ENCODE peak calls at places on chromosomes 13 and 19, in six cellular contexts. One of them, this sample, is unnamed.

GRCh38 chr19:51123381-51124186 is 1.1 kb upstream of the SIGLEC9 start:
- DNase-seq in K562: no peak
- DNase-seq in GM12891: no peak
- DNase-seq in H1: no peak
- DNase-seq in HepG2: no peak
- DNase-seq in GM12878: no peak
- DNase-seq in this sample: no peak

GRCh38 chr13:101433895-101434294 is 17.6 kb upstream of the NALCN start:
- DNase-seq in K562: no peak
- DNase-seq in GM12891: no peak
- DNase-seq in H1: no peak
- DNase-seq in HepG2: no peak
- DNase-seq in GM12878: no peak
- DNase-seq in this sample: no peak

GRCh38 chr13:25575562-25575961 is 203.8 kb downstream of the ATP8A2 start:
- DNase-seq in K562: no peak
- DNase-seq in GM12891: no peak
- DNase-seq in H1: no peak
- DNase-seq in HepG2: no peak
- DNase-seq in GM12878: no peak
- DNase-seq in this sample: no peak

GRCh38 chr19:29519146-29519545 is 6.6 kb upstream of the VSTM2B start:
- DNase-seq in K562: no peak
- DNase-seq in GM12891: no peak
- DNase-seq in H1: no peak
- DNase-seq in HepG2: no peak
- DNase-seq in GM12878: no peak
- DNase-seq in this sample: no peak

GRCh38 chr13:50366488-50367174 is 351.4 kb downstream of the KCNRG start:
- DNase-seq in K562: no peak
- DNase-seq in GM12891: no peak
- DNase-seq in H1: no peak
- DNase-seq in HepG2: no peak
- DNase-seq in GM12878: peak; percentile 79
- DNase-seq in this sample: no peak

GRCh38 chr19:7426986-7427385 is 61.8 kb downstream of the PEX11G start:
- DNase-seq in K562: no peak
- DNase-seq in GM12891: no peak
- DNase-seq in H1: no peak
- DNase-seq in HepG2: no peak
- DNase-seq in GM12878: no peak
- DNase-seq in this sample: no peak

GRCh38 chr13:76677047-76677446 is 209.2 kb downstream of the KCTD12 start:
- DNase-seq in K562: no peak
- DNase-seq in GM12891: no peak
- DNase-seq in H1: no peak
- DNase-seq in HepG2: no peak
- DNase-seq in GM12878: no peak
- DNase-seq in this sample: no peak

GRCh38 chr19:38733493-38734175 is 10.6 kb downstream of the CAPN12 start:
- DNase-seq in K562: no peak
- DNase-seq in GM12891: no peak
- DNase-seq in H1: no peak
- DNase-seq in HepG2: no peak
- DNase-seq in GM12878: no peak
- DNase-seq in this sample: no peak

GRCh38 chr13:99834246-99834645 is 137.3 kb downstream of the ZIC5 start:
- DNase-seq in K562: no peak
- DNase-seq in GM12891: no peak
- DNase-seq in H1: no peak
- DNase-seq in HepG2: no peak
- DNase-seq in GM12878: no peak
- DNase-seq in this sample: no peak

GRCh38 chr19:38245826-38246498 is 10.2 kb downstream of the PPP1R14A start:
- DNase-seq in K562: no peak
- DNase-seq in GM12891: no peak
- DNase-seq in H1: no peak
- DNase-seq in HepG2: no peak
- DNase-seq in GM12878: no peak
- DNase-seq in this sample: no peak

GRCh38 chr19:49915271-49915670 is 13.7 kb upstream of the ATF5 start:
- DNase-seq in K562: no peak
- DNase-seq in GM12891: no peak
- DNase-seq in H1: no peak
- DNase-seq in HepG2: no peak
- DNase-seq in GM12878: no peak
- DNase-seq in this sample: no peak

GRCh38 chr19:45076029-45076850 is at the start of gene ZNF296:
- DNase-seq in K562: peak; percentile 92
- DNase-seq in GM12891: peak; percentile 85
- DNase-seq in H1: no peak
- DNase-seq in HepG2: peak; percentile 75
- DNase-seq in GM12878: no peak
- DNase-seq in this sample: peak; percentile 86

GRCh38 chr19:10295305-10295846 is 5.6 kb downstream of the ICAM5 start:
- DNase-seq in K562: no peak
- DNase-seq in GM12891: peak; percentile 87
- DNase-seq in H1: no peak
- DNase-seq in HepG2: no peak
- DNase-seq in GM12878: no peak
- DNase-seq in this sample: peak; percentile 82

DNA sequence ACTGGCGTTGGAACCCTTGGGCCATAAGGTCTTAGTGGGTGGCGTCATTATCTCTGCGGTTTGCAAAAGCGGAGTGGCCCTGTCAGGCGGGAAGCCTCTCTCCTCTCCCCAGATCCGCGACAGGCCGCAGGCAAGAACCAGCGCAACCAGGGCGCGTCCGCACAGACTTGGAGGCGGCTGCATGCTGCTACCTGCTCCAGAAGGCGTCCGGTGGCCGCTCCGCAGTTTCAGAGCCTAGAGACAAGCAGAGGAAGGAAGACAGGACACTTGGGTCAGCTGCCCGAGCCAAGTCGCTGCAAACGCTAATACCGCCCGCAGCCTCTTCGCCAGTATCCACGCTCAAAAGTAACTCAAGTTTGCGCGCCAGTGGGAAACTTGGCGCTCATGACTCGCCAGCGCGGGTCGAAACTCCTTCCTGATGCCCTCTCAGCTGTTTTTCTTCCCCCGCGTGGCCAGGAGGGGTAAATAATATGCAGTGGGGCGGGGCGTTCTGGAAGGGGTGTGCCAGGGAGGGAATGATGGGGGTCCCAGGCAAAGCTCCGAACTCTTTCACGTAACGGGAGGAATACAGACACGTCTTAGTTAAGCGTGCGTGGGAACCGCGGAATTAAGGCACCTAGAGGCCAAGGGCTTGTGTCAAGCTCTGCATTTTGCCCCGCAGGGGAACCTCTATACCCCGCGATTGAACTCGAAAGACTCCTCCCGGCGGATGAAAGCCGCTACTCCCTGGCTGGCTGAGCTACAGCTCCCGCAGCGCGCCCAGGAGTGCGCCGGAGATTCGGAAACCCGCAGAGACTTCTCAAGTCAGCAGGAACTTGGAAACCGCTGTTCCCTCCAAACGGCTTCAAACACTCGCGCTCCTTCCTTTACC is at the start of gene EDNRB:
- DNase-seq in K562: no peak
- DNase-seq in GM12891: no peak
- DNase-seq in H1: peak; percentile 29
- DNase-seq in HepG2: no peak
- DNase-seq in GM12878: no peak
- DNase-seq in this sample: peak; percentile 23
- TF ChIP-seq TAF1 in K562: no peak
- TF ChIP-seq TAF1 in GM12891: no peak
- TF ChIP-seq TAF1 in H1: peak; percentile 6
- TF ChIP-seq TAF1 in HepG2: no peak
- TF ChIP-seq TAF1 in GM12878: no peak
- TF ChIP-seq TAF1 in this sample: no peak

GRCh38 chr13:109410868-109411267 is 375.5 kb downstream of the IRS2 start:
- DNase-seq in K562: no peak
- DNase-seq in GM12891: no peak
- DNase-seq in H1: no peak
- DNase-seq in HepG2: no peak
- DNase-seq in GM12878: no peak
- DNase-seq in this sample: no peak

GRCh38 chr13:109416001-109416400 is 370.4 kb downstream of the IRS2 start:
- DNase-seq in K562: no peak
- DNase-seq in GM12891: no peak
- DNase-seq in H1: no peak
- DNase-seq in HepG2: no peak
- DNase-seq in GM12878: no peak
- DNase-seq in this sample: no peak

GRCh38 chr13:109408596-109409382 is 377.6 kb downstream of the IRS2 start:
- DNase-seq in K562: no peak
- DNase-seq in GM12891: no peak
- DNase-seq in H1: no peak
- DNase-seq in HepG2: no peak
- DNase-seq in GM12878: no peak
- DNase-seq in this sample: no peak

GRCh38 chr13:109415057-109415456 is 371.3 kb downstream of the IRS2 start:
- DNase-seq in K562: no peak
- DNase-seq in GM12891: no peak
- DNase-seq in H1: no peak
- DNase-seq in HepG2: no peak
- DNase-seq in GM12878: no peak
- DNase-seq in this sample: no peak

DNA sequence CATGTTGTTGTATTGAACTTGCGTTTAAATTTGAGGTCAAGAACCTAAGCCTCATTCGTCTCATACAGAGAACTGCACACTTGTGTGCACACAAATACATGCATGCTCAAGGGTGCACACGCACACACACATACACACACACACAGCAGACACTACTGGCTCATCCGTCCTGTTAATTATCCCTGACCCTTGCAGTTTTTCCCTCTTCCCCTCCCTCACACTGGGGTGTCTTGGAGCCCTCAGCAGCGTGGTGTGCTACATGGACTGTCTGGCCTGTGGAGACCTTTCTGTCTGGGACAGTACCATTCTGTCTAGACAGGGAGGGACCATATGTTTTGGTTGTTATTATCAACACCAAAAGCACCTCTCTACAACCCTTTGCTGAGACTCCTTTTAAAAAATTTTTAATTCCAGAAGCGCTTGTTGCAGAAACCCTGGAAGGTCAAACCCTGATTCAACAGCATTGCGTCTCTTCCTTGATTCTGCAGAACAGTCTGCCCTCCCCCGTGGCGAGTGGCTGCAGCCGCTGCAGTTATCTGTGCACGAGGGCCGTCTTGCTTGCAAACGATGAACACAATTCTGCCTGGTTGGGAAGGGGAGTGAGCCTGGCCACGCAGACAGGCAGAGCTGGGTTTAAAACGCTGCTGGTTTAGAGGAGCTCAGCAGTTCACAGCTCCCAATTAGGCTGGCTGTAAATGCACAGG is 374.0 kb downstream of the IRS2 start:
- DNase-seq in K562: no peak
- DNase-seq in GM12891: no peak
- DNase-seq in H1: peak; percentile 13
- DNase-seq in HepG2: no peak
- DNase-seq in GM12878: no peak
- DNase-seq in this sample: no peak
- TF ChIP-seq POLR2A in K562: no peak
- TF ChIP-seq POLR2A in GM12891: no peak
- TF ChIP-seq POLR2A in H1: no peak
- TF ChIP-seq POLR2A in HepG2: no peak
- TF ChIP-seq POLR2A in GM12878: no peak
- TF ChIP-seq POLR2A in this sample: no peak

GRCh38 chr19:3366104-3366760 is at the start of gene NFIC:
- DNase-seq in K562: peak; percentile 92
- DNase-seq in GM12891: no peak
- DNase-seq in H1: no peak
- DNase-seq in HepG2: no peak
- DNase-seq in GM12878: no peak
- DNase-seq in this sample: peak; percentile 64
- TF ChIP-seq POLR2AphosphoS5 in K562: no peak
- TF ChIP-seq POLR2AphosphoS5 in GM12891: no peak
- TF ChIP-seq POLR2AphosphoS5 in H1: no peak
- TF ChIP-seq POLR2AphosphoS5 in HepG2: no peak
- TF ChIP-seq POLR2AphosphoS5 in GM12878: no peak
- TF ChIP-seq POLR2AphosphoS5 in this sample: no peak

GRCh38 chr13:60583196-60583908 is 186.3 kb downstream of the TDRD3 start:
- DNase-seq in K562: no peak
- DNase-seq in GM12891: no peak
- DNase-seq in H1: no peak
- DNase-seq in HepG2: peak; percentile 13
- DNase-seq in GM12878: no peak
- DNase-seq in this sample: no peak
- TF ChIP-seq TAF1 in K562: no peak
- TF ChIP-seq TAF1 in GM12891: no peak
- TF ChIP-seq TAF1 in H1: peak; percentile 12
- TF ChIP-seq TAF1 in HepG2: no peak
- TF ChIP-seq TAF1 in GM12878: no peak
- TF ChIP-seq TAF1 in this sample: no peak

GRCh38 chr19:57362997-57363705 is at the start of the genes TRAPPC2B and ZNF547:
- DNase-seq in K562: peak; percentile 79
- DNase-seq in GM12891: peak; percentile 83
- DNase-seq in H1: peak; percentile 99
- DNase-seq in HepG2: peak; percentile 99
- DNase-seq in GM12878: peak; percentile 98
- DNase-seq in this sample: peak; percentile 81
- TF ChIP-seq POLR2A in K562: peak; percentile 53
- TF ChIP-seq POLR2A in GM12891: peak; percentile 90
- TF ChIP-seq POLR2A in H1: peak; percentile 80
- TF ChIP-seq POLR2A in HepG2: peak; percentile 94
- TF ChIP-seq POLR2A in GM12878: peak; percentile 95
- TF ChIP-seq POLR2A in this sample: peak; percentile 77

GRCh38 chr19:34316247-34316646 is 48.7 kb upstream of the GPI start:
- DNase-seq in K562: no peak
- DNase-seq in GM12891: no peak
- DNase-seq in H1: no peak
- DNase-seq in HepG2: no peak
- DNase-seq in GM12878: no peak
- DNase-seq in this sample: no peak

GRCh38 chr19:34314437-34315313 is 50.3 kb upstream of the GPI start:
- DNase-seq in K562: no peak
- DNase-seq in GM12891: no peak
- DNase-seq in H1: no peak
- DNase-seq in HepG2: no peak
- DNase-seq in GM12878: peak; percentile 32
- DNase-seq in this sample: no peak

GRCh38 chr19:34316741-34317241 is 48.2 kb upstream of the GPI start:
- DNase-seq in K562: peak; percentile 30
- DNase-seq in GM12891: no peak
- DNase-seq in H1: no peak
- DNase-seq in HepG2: no peak
- DNase-seq in GM12878: no peak
- DNase-seq in this sample: no peak

GRCh38 chr19:34310494-34310981 is 54.5 kb upstream of the GPI start:
- DNase-seq in K562: no peak
- DNase-seq in GM12891: no peak
- DNase-seq in H1: no peak
- DNase-seq in HepG2: no peak
- DNase-seq in GM12878: no peak
- DNase-seq in this sample: no peak

GRCh38 chr19:34313188-34313587 is 51.8 kb upstream of the GPI start:
- DNase-seq in K562: no peak
- DNase-seq in GM12891: no peak
- DNase-seq in H1: no peak
- DNase-seq in HepG2: no peak
- DNase-seq in GM12878: no peak
- DNase-seq in this sample: no peak
- TF ChIP-seq POLR2AphosphoS5 in K562: no peak
- TF ChIP-seq POLR2AphosphoS5 in GM12891: no peak
- TF ChIP-seq POLR2AphosphoS5 in H1: no peak
- TF ChIP-seq POLR2AphosphoS5 in HepG2: no peak
- TF ChIP-seq POLR2AphosphoS5 in GM12878: no peak
- TF ChIP-seq POLR2AphosphoS5 in this sample: no peak

GRCh38 chr19:47523473-47523872 is 8.6 kb upstream of the NAPA start:
- DNase-seq in K562: no peak
- DNase-seq in GM12891: no peak
- DNase-seq in H1: no peak
- DNase-seq in HepG2: peak; percentile 37
- DNase-seq in GM12878: no peak
- DNase-seq in this sample: no peak
- TF ChIP-seq TAF1 in K562: no peak
- TF ChIP-seq TAF1 in GM12891: no peak
- TF ChIP-seq TAF1 in H1: no peak
- TF ChIP-seq TAF1 in HepG2: no peak
- TF ChIP-seq TAF1 in GM12878: no peak
- TF ChIP-seq TAF1 in this sample: no peak

This sample was measured in GM12892.